ENCODE peak calls at places on chromosomes 11 and 22, in eight cellular contexts. I is ureter; G is transverse colon; V is CD4-positive, alpha-beta T cell; K is activated T-helper 1 cell treated with anti-CD3 and anti-CD28 coated beads, Interleukin-12 subunit alpha, Interleukin-12 subunit beta, Interleukin-2, Interleukin-4 antibody, amounts not matched to agents 30 ng/mL and 10 ng/mL and 1 ng/mL, durations not matched to agents 14 hours and 24 hours and 36 hours; B is astrocyte of the spinal cord; W is T-cell; O is HuH-7.5. C is an unnamed sample.

GRCh38 chr11:94602430-94603372 is 35.5 kb downstream of the PIWIL4 start:
- DNase-seq in K (peak), B (peak), G (peak), V (no peak), W (peak), I (no peak), O (peak), C (peak)

GRCh38 chr22:24500251-24500820 is 5.2 kb downstream of the UPB1 start:
- DNase-seq in I (no peak), O (no peak), W (no peak), B (no peak), G (no peak), K (no peak), V (no peak), C (no peak)

GRCh38 chr22:33512961-33513360 is 407.3 kb downstream of the LARGE1 start:
- DNase-seq in I (no peak), O (no peak), K (no peak), V (no peak), W (no peak), B (no peak), G (no peak), C (no peak)

GRCh38 chr11:27485930-27486773 is 13.6 kb upstream of the LGR4 start:
- DNase-seq in W (no peak), K (no peak), I (peak), V (no peak), G (no peak), O (no peak), B (peak), C (peak)

GRCh38 chr11:107043242-107043991 is 25.1 kb upstream of the GUCY1A2 start:
- DNase-seq in I (no peak), B (peak), K (no peak), G (no peak), W (no peak), V (no peak), O (no peak), C (peak)

GRCh38 chr11:134949121-134949591 is 537.1 kb upstream of the B3GAT1 start:
- DNase-seq in G (no peak), I (no peak), B (peak), K (no peak), V (no peak), W (no peak), O (no peak), C (peak)

GRCh38 chr22:22684605-22685561 is 40.5 kb downstream of the GGTLC2 start:
- DNase-seq in K (no peak), I (no peak), G (peak), W (no peak), B (peak), O (no peak), V (no peak), C (peak)

GRCh38 chr11:396511-396947 is 2.5 kb downstream of the PKP3 start:
- DNase-seq in G (no peak), K (no peak), O (peak), B (no peak), I (no peak), W (no peak), V (no peak), C (peak)

GRCh38 chr22:37827056-37827455 is 3.9 kb downstream of the GALR3 start:
- DNase-seq in G (no peak), K (no peak), V (no peak), B (no peak), W (no peak), O (no peak), I (no peak), C (no peak)